ENCODE peak calls at places on chromosome 20, in eight cellular contexts. C, L, S, D, P, W, J and V are unnamed samples.

GRCh38 chr20:51350941-51351631 is 191.4 kb downstream of the NFATC2 start:
- DNase-seq in C (no peak), L (peak), S (peak), D (no peak), P (no peak), W (peak), J (no peak), V (no peak)

GRCh38 chr20:9180480-9181257 is 111.8 kb downstream of the PLCB4 start:
- DNase-seq in C (no peak), L (no peak), S (no peak), D (no peak), P (no peak), W (no peak), J (no peak), V (no peak)

GRCh38 chr20:53980101-53980500 is 90.3 kb downstream of the BCAS1 start:
- DNase-seq in C (no peak), L (no peak), S (no peak), D (no peak), P (no peak), W (no peak), J (no peak), V (no peak)

GRCh38 chr20:43590392-43591303 is at the start of gene IFT52:
- DNase-seq in C (peak), L (peak), S (peak), D (peak), P (peak), W (peak), J (peak), V (peak)

GRCh38 chr20:25355191-25355590 is 35.4 kb downstream of the ABHD12 start:
- DNase-seq in C (no peak), L (no peak), S (no peak), D (no peak), P (no peak), W (no peak), J (no peak), V (no peak)

GRCh38 chr20:61753196-61753942 is 312.3 kb downstream of the TAF4 start:
- DNase-seq in C (no peak), L (peak), S (no peak), D (no peak), P (no peak), W (peak), J (peak), V (no peak)

GRCh38 chr20:61343934-61344333 is 91.9 kb downstream of the CDH4 start:
- DNase-seq in C (no peak), L (no peak), S (no peak), D (no peak), P (no peak), W (no peak), J (no peak), V (no peak)

GRCh38 chr20:14582855-14583254 is 245.4 kb upstream of the FLRT3 start:
- DNase-seq in C (no peak), L (peak), S (no peak), D (no peak), P (no peak), W (no peak), J (no peak), V (no peak)

GRCh38 chr20:47451602-47451904 is 50.1 kb upstream of the NCOA3 start:
- DNase-seq in C (no peak), L (no peak), S (no peak), D (no peak), P (no peak), W (no peak), J (no peak), V (no peak)

GRCh38 chr20:6495907-6496306 is 271.6 kb upstream of the BMP2 start:
- DNase-seq in C (no peak), L (no peak), S (no peak), D (no peak), P (no peak), W (no peak), J (no peak), V (no peak)

GRCh38 chr20:35012227-35013069 is 56.8 kb downstream of the MYH7B start:
- DNase-seq in C (no peak), L (no peak), S (no peak), D (no peak), P (no peak), W (no peak), J (no peak), V (peak)

GRCh38 chr20:31712112-31712553 is 10.5 kb downstream of the BCL2L1 start:
- DNase-seq in C (peak), L (no peak), S (no peak), D (no peak), P (no peak), W (no peak), J (no peak), V (no peak)